ENCODE peak calls at places on chromosomes 1 and 21, in five cellular contexts. One of them, this sample, is unnamed.

GRCh38 chr1:48250572-48250971 is 28.1 kb downstream of the SLC5A9 start:
- DNase-seq in GM12892: no peak
- DNase-seq in GM12891: no peak
- DNase-seq in HepG2: no peak
- DNase-seq in GM23338: no peak
- DNase-seq in this sample: no peak

GRCh38 chr1:201361652-201362504 is 15.6 kb downstream of the TNNT2 start:
- DNase-seq in GM12892: peak; percentile 83
- DNase-seq in GM12891: peak; percentile 89
- DNase-seq in HepG2: peak; percentile 28
- DNase-seq in GM23338: peak; percentile 87
- DNase-seq in this sample: no peak

GRCh38 chr1:61888808-61889207 is 146.5 kb downstream of the PATJ start:
- DNase-seq in GM12892: no peak
- DNase-seq in GM12891: no peak
- DNase-seq in HepG2: no peak
- DNase-seq in GM23338: no peak
- DNase-seq in this sample: no peak

GRCh38 chr1:2463396-2463795 is 12.7 kb upstream of the PLCH2 start:
- DNase-seq in GM12892: no peak
- DNase-seq in GM12891: no peak
- DNase-seq in HepG2: no peak
- DNase-seq in GM23338: no peak
- DNase-seq in this sample: no peak

GRCh38 chr1:36910281-36910725 is 124.0 kb downstream of the GRIK3 start:
- DNase-seq in GM12892: no peak
- DNase-seq in GM12891: no peak
- DNase-seq in HepG2: no peak
- DNase-seq in GM23338: no peak
- DNase-seq in this sample: no peak

GRCh38 chr1:171742577-171742922 is 685 bp upstream of the VAMP4 start:
- DNase-seq in GM12892: no peak
- DNase-seq in GM12891: no peak
- DNase-seq in HepG2: no peak
- DNase-seq in GM23338: peak; percentile 74
- DNase-seq in this sample: no peak

GRCh38 chr1:212368073-212368484 is 46.6 kb downstream of the PACC1 start:
- DNase-seq in GM12892: peak; percentile 25
- DNase-seq in GM12891: peak; percentile 28
- DNase-seq in HepG2: peak; percentile 61
- DNase-seq in GM23338: peak; percentile 89
- DNase-seq in this sample: peak; percentile 42

GRCh38 chr1:34983700-34984355 is 1.3 kb downstream of the TMEM35B start:
- DNase-seq in GM12892: no peak
- DNase-seq in GM12891: no peak
- DNase-seq in HepG2: peak; percentile 21
- DNase-seq in GM23338: no peak
- DNase-seq in this sample: no peak

GRCh38 chr1:195721210-195721971 is 886.8 kb downstream of the KCNT2 start:
- DNase-seq in GM12892: no peak
- DNase-seq in GM12891: no peak
- DNase-seq in HepG2: no peak
- DNase-seq in GM23338: no peak
- DNase-seq in this sample: no peak

GRCh38 chr21:35372201-35372600 is 323.1 kb upstream of the RUNX1 start:
- DNase-seq in GM12892: no peak
- DNase-seq in GM12891: no peak
- DNase-seq in HepG2: no peak
- DNase-seq in GM23338: no peak
- DNase-seq in this sample: no peak

GRCh38 chr1:30966690-30967369 is 58.3 kb upstream of the SDC3 start:
- DNase-seq in GM12892: no peak
- DNase-seq in GM12891: no peak
- DNase-seq in HepG2: peak; percentile 20
- DNase-seq in GM23338: no peak
- DNase-seq in this sample: no peak

GRCh38 chr1:174160109-174160473 is 771 bp downstream of the RABGAP1L start:
- DNase-seq in GM12892: no peak
- DNase-seq in GM12891: peak; percentile 15
- DNase-seq in HepG2: peak; percentile 55
- DNase-seq in GM23338: peak; percentile 27
- DNase-seq in this sample: no peak

GRCh38 chr1:155979525-155980343 is 1.4 kb upstream of the ARHGEF2 start:
- DNase-seq in GM12892: no peak
- DNase-seq in GM12891: no peak
- DNase-seq in HepG2: no peak
- DNase-seq in GM23338: no peak
- DNase-seq in this sample: no peak

GRCh38 chr1:155977607-155978324 is 581 bp downstream of the ARHGEF2 start:
- DNase-seq in GM12892: no peak
- DNase-seq in GM12891: peak; percentile 54
- DNase-seq in HepG2: no peak
- DNase-seq in GM23338: peak; percentile 56
- DNase-seq in this sample: no peak

GRCh38 chr1:155978973-155979429 is 654 bp upstream of the ARHGEF2 start:
- DNase-seq in GM12892: no peak
- DNase-seq in GM12891: no peak
- DNase-seq in HepG2: no peak
- DNase-seq in GM23338: no peak
- DNase-seq in this sample: no peak

GRCh38 chr1:155976913-155977606 is 1.3 kb downstream of the ARHGEF2 start:
- DNase-seq in GM12892: no peak
- DNase-seq in GM12891: no peak
- DNase-seq in HepG2: no peak
- DNase-seq in GM23338: no peak
- DNase-seq in this sample: no peak

DNA sequence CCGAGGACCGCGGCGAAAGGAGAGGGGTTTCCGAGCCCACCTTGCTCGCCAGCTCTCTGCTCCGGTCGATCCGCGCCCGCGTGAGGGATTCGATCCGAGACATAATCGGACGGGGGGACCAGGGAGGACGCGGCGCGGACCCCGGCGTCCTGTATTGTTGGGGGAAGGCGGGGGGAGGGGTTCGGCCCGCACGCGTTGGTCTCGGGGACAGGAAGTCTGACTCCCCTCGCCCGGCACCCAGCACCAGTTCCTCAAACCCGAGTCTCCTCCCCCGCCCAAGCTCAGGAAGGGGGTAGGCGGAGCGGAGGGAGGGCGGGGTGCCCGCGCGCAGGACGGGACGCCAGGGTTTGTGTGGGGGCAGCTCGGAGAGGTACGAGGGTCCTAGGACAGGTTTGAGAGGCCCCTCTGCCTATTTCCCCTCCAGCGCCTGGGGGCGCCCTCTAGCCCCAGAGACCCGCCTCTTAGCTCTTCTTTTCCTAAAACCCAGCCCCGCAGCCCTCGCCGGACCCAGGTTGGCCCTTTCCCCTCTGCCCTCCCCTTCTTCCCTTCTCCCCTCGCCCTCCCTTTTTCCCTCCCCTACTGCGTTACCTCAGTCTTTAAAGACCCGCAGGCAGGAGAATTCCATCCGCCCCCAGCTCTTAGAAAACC is at the start of gene ARHGEF2:
- DNase-seq in GM12892: peak; percentile 92
- DNase-seq in GM12891: peak; percentile 91
- DNase-seq in HepG2: no peak
- DNase-seq in GM23338: peak; percentile 97
- DNase-seq in this sample: no peak
- TF ChIP-seq POLR2AphosphoS5 in GM12892: peak; percentile 75
- TF ChIP-seq POLR2AphosphoS5 in GM12891: no peak
- TF ChIP-seq POLR2AphosphoS5 in HepG2: no peak
- TF ChIP-seq POLR2AphosphoS5 in GM23338: peak; percentile 56
- TF ChIP-seq POLR2AphosphoS5 in this sample: peak; percentile 84

DNA sequence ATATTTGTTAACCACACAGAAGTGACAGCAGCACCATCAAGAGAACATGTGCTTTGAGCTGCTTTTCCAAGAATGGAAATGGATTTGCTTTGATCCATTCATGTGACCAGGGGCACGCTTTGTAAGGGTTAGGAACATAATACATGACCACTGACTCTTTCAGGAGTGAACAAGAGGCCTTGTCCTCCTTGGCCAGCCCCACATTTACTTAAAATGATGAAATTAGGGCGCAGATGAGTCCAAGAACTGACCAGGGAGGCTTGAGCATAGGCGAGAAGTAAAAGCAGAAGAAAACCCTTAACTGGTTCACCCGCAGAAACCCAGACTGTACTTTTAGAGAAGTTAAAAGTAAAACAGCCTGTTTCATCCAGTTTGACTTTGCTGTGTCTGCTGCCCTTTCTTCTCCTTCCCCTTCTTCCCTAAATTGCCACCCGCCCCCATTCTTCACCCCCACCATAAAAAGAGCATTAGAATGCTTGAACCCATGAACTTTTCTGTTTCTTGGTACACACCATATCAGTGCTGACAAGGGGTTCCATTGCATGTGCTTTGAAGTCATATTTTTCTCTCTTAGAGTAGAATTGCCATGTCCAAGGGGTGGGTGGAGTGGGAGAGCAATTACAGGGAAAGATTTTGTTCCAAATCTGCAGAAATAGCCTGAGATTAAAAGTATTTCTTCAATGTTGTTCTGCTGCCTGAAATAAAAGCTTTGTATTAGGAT is 2.6 kb upstream of the GLUL start:
- DNase-seq in GM12892: no peak
- DNase-seq in GM12891: no peak
- DNase-seq in HepG2: no peak
- DNase-seq in GM23338: no peak
- DNase-seq in this sample: no peak
- TF ChIP-seq POLR2AphosphoS5 in GM12892: no peak
- TF ChIP-seq POLR2AphosphoS5 in GM12891: no peak
- TF ChIP-seq POLR2AphosphoS5 in HepG2: no peak
- TF ChIP-seq POLR2AphosphoS5 in GM23338: no peak
- TF ChIP-seq POLR2AphosphoS5 in this sample: no peak

GRCh38 chr1:234602334-234603220 is 7.4 kb downstream of the IRF2BP2 start:
- DNase-seq in GM12892: no peak
- DNase-seq in GM12891: no peak
- DNase-seq in HepG2: peak; percentile 95
- DNase-seq in GM23338: no peak
- DNase-seq in this sample: no peak

GRCh38 chr1:234599617-234600417 is 10.2 kb downstream of the IRF2BP2 start:
- DNase-seq in GM12892: peak; percentile 55
- DNase-seq in GM12891: no peak
- DNase-seq in HepG2: peak; percentile 85
- DNase-seq in GM23338: peak; percentile 89
- DNase-seq in this sample: no peak

GRCh38 chr1:234598974-234599616 is 10.9 kb downstream of the IRF2BP2 start:
- DNase-seq in GM12892: no peak
- DNase-seq in GM12891: no peak
- DNase-seq in HepG2: no peak
- DNase-seq in GM23338: no peak
- DNase-seq in this sample: no peak

GRCh38 chr1:234601217-234602017 is 8.6 kb downstream of the IRF2BP2 start:
- DNase-seq in GM12892: no peak
- DNase-seq in GM12891: no peak
- DNase-seq in HepG2: peak; percentile 64
- DNase-seq in GM23338: peak; percentile 54
- DNase-seq in this sample: no peak

DNA sequence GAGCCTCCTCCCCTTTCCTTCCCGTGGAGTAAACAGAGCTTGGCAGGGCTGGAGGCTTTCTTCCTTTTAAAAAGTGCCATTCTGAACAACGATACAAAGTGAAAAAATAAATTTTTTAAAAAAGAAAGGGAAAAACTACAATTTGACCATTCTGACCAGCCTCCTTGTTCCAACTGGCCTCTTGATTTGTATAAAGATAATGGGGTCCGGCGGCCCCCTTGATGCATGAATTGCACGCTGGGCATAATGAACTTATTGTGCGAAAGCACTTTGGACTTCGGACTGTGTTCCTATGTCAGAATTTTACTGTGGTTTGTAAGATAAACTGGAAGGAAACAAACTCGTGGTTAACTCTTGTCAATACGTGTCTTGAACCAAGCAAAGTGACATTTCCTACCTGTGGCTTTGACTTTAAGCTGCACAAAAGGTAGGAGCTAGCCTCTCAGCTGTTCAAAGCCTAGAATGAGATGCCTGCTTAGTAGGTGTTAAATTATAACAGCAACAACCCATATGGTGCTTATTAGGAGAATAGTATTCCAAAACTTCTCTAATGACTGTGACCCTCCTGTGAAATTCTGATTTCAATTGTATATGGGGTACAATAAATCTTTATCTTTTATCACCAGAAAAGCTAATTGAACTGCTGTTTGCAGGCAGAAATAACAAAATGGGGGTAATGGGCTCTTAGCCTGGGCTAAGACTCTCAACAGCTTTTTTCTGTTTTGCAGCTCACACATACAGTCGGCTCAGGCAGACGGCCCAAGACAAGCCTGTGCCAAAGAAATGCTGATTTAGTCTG is 9.4 kb downstream of the IRF2BP2 start:
- DNase-seq in GM12892: no peak
- DNase-seq in GM12891: no peak
- DNase-seq in HepG2: peak; percentile 98
- DNase-seq in GM23338: no peak
- DNase-seq in this sample: no peak
- TF ChIP-seq POLR2AphosphoS5 in GM12892: peak; percentile 60
- TF ChIP-seq POLR2AphosphoS5 in GM12891: peak; percentile 59
- TF ChIP-seq POLR2AphosphoS5 in HepG2: peak; percentile 68
- TF ChIP-seq POLR2AphosphoS5 in GM23338: no peak
- TF ChIP-seq POLR2AphosphoS5 in this sample: peak; percentile 39

GRCh38 chr1:182682898-182683501 is 1.4 kb downstream of the RGS8 start:
- DNase-seq in GM12892: no peak
- DNase-seq in GM12891: no peak
- DNase-seq in HepG2: no peak
- DNase-seq in GM23338: no peak
- DNase-seq in this sample: no peak

GRCh38 chr1:182685186-182685585 is 799 bp upstream of the RGS8 start:
- DNase-seq in GM12892: no peak
- DNase-seq in GM12891: no peak
- DNase-seq in HepG2: no peak
- DNase-seq in GM23338: no peak
- DNase-seq in this sample: no peak

GRCh38 chr1:182687361-182687760 is 3.0 kb upstream of the RGS8 start:
- DNase-seq in GM12892: no peak
- DNase-seq in GM12891: no peak
- DNase-seq in HepG2: no peak
- DNase-seq in GM23338: no peak
- DNase-seq in this sample: no peak

GRCh38 chr1:182681516-182681915 is 2.9 kb downstream of the RGS8 start:
- DNase-seq in GM12892: no peak
- DNase-seq in GM12891: no peak
- DNase-seq in HepG2: no peak
- DNase-seq in GM23338: no peak
- DNase-seq in this sample: no peak

DNA sequence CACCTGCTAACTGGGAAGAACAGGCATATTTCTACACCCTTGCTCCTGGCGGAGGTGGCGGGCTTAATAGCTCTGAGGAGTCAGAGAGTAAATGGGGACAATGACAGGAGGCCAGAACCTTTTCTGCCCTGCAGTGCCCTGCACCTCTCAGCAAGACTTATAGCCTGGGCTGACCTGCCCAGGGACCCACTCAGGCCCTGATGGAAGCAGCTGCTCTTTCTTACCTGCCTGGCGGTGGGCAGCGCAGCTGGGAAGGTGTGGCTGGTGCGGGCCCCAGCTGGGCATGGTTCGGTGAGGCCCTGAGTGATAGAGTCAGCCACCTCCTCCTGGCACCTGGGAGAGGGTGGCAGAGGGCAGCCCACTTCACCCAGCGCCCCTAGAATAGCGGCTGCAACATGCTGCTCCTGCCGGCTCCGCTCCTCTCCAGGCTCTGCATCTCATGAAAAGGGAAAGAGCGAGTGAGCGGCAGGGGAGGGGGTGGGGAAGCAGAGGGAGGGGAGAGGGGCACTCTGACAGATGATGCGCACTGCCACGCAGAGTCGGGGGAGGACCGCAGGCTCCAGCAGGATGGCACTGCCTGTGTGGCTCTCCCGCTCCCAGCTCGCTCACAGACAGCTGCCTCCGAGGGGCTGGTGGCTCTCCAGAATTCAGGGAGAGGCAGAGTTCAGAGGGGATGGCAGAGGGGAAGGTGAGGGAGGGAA is at the start of gene RGS8:
- DNase-seq in GM12892: no peak
- DNase-seq in GM12891: no peak
- DNase-seq in HepG2: no peak
- DNase-seq in GM23338: peak; percentile 57
- DNase-seq in this sample: no peak
- TF ChIP-seq POLR2AphosphoS5 in GM12892: no peak
- TF ChIP-seq POLR2AphosphoS5 in GM12891: no peak
- TF ChIP-seq POLR2AphosphoS5 in HepG2: no peak
- TF ChIP-seq POLR2AphosphoS5 in GM23338: no peak
- TF ChIP-seq POLR2AphosphoS5 in this sample: no peak